ENCODE peak calls at places on chromosomes 11 and 22, in five cellular contexts. Q is A549, M is K562, V is H1, Y is HepG2. J is an unnamed sample. For H3K4me1, the result is how much of the 10 kb centered on the place peaks cover.

GRCh38 chr22:26669060-26669481 is 11.7 kb downstream of the MIAT start:
- DNase-seq in Q (no peak), M (peak), V (peak), Y (peak), J (peak)

GRCh38 chr22:38697055-38697980 is 3.4 kb downstream of the JOSD1 start:
- DNase-seq in Q (no peak), M (no peak), V (no peak), Y (peak), J (peak)

GRCh38 chr11:16169541-16169940 is 186.8 kb downstream of the SOX6 start:
- DNase-seq in Q (no peak), M (no peak), V (no peak), Y (no peak), J (peak)

GRCh38 chr11:133078591-133079179 is 453.6 kb downstream of the OPCML start:
- DNase-seq in Q (peak), M (peak), V (peak), Y (peak), J (peak)

GRCh38 chr11:122159173-122159701 is 43.2 kb upstream of the BLID start:
- DNase-seq in Q (no peak), M (no peak), V (no peak), Y (no peak), J (peak)

GRCh38 chr11:84648413-84648812 is 978.7 kb downstream of the DLG2 start:
- DNase-seq in Q (no peak), M (no peak), V (no peak), Y (no peak), J (no peak)

GRCh38 chr11:116335078-116335477 is 437.7 kb downstream of the BUD13 start:
- DNase-seq in Q (no peak), M (no peak), V (no peak), Y (no peak), J (no peak)

GRCh38 chr22:42379961-42380537 is 52.2 kb downstream of the NFAM1 start:
- DNase-seq in Q (no peak), M (no peak), V (no peak), Y (no peak), J (no peak)

GRCh38 chr11:82636620-82637019 is 97.0 kb downstream of the FAM181B start:
- DNase-seq in Q (no peak), M (no peak), V (no peak), Y (no peak), J (no peak)

DNA sequence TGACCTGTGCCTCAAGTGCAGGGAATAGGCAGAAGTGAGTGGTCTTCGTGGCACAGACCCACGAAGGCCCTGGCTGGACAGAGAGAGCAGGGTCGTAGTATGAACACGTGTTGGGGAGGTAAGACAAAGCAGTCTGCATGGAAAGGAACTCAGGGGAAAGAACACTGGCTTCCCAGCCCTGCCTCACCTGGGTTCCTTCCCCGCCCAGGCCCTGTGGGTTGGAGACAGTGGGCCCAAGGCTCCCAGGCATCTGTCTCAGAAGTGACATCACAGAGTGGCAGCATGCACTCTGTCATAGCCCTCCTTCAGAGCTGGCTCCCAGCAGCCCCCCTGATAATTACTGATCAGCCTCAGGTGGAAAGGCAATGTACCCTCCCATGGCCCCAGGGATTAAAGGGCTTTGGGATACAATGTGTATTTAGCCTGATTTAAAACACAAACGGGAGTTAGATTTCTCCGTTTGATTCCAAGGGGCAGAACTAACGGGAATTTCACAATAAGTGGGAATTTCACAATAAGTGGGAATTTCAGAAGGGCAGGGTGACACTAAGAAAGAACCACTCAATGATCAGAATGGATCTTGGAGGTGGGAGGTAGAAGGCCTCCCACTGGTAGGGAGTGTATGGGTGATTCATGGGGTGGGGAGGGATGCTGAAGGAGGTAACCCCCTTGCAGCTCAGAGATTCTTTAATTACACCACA is 65.0 kb downstream of the SLC22A12 start:
- DNase-seq in Q (no peak), M (peak), V (no peak), Y (no peak), J (peak)
- H3K4me1 ChIP-seq in Q (under half), M (under half), V (under half), Y (under half), J (under half)

GRCh38 chr11:131002145-131002544 is 85.9 kb upstream of the SNX19 start:
- DNase-seq in Q (no peak), M (no peak), V (no peak), Y (no peak), J (no peak)

GRCh38 chr11:130999992-131000770 is 83.9 kb upstream of the SNX19 start:
- DNase-seq in Q (peak), M (no peak), V (no peak), Y (peak), J (peak)

DNA sequence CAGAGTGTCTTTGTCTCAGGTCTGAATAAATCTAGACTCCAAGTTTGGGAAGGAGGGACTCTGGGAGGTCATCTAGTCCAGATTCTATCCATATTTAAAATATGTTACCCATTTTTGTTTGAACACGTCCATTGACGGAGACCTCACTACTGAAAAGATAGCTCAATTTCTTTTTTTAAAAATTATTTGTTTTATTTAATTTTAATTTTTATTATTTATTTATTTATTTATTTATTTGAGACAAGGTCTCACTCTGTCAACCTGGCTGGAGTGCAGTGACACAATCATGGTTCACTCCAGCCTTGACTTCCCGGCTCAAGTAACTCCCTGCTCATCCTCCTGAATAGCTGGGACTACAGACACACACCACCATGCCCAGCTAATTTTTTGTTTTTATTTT is 89.5 kb upstream of the SNX19 start:
- DNase-seq in Q (no peak), M (no peak), V (no peak), Y (no peak), J (no peak)
- TF ChIP-seq MAFK in Q (no peak), M (no peak), V (no peak), Y (no peak), J (no peak)

GRCh38 chr11:70076461-70076931 is 1.6 kb upstream of the ANO1 start:
- DNase-seq in Q (no peak), M (no peak), V (no peak), Y (no peak), J (no peak)

GRCh38 chr11:70078796-70079616 is 889 bp downstream of the ANO1 start:
- DNase-seq in Q (no peak), M (no peak), V (peak), Y (no peak), J (no peak)

GRCh38 chr11:70075836-70076235 is 2.3 kb upstream of the ANO1 start:
- DNase-seq in Q (no peak), M (no peak), V (no peak), Y (no peak), J (no peak)

GRCh38 chr11:70078095-70078795 is at the start of gene ANO1:
- DNase-seq in Q (no peak), M (peak), V (peak), Y (no peak), J (peak)

DNA sequence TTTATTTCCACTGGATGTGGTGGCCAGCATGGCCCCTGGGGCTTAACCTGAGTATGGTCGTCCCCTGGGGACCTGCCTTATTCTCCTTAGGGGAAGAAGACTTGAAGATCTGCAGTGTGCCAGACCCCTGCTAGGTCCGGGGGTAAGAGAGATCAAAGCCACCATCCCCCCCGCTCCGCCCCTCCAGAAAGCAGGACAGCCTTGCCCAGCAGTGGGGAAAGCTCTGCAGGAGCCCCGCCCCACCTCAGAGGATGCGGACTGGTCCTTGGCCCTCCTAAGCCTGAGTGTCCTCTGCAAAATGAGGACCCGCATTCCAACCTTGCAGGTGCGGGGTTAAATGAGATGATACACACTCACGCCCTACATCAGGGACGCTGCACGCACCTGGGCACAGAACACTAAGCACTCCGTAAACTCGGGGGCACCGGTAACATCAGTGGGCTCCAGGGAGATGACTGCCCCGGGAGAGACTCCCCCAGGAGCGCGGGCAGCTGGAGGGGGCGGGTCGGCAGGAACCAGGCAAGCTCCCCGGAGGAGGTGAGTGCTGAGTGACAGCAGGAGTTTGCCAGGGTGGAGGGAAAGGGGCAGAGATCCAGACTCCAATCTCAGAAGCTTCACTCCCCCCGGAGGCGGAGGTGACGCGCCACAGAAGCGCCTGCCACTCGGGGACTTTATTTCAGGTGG is 564 bp upstream of the ANO1 start:
- DNase-seq in Q (no peak), M (no peak), V (peak), Y (no peak), J (no peak)
- H3K4me1 ChIP-seq in Q (under half), M (under half), V (under half), Y (under half), J (under half)

GRCh38 chr11:61746654-61747388 is 5.6 kb upstream of the MYRF start:
- DNase-seq in Q (no peak), M (no peak), V (no peak), Y (no peak), J (no peak)
- TF ChIP-seq MAFK in Q (no peak), M (no peak), V (no peak), Y (no peak), J (no peak)

GRCh38 chr22:30299322-30299721 is 10.0 kb upstream of the CASTOR1 start:
- DNase-seq in Q (no peak), M (no peak), V (no peak), Y (no peak), J (no peak)
- H3K4me1 ChIP-seq in Q (under half), M (under half), V (under half), Y (under half), J (under half)

DNA sequence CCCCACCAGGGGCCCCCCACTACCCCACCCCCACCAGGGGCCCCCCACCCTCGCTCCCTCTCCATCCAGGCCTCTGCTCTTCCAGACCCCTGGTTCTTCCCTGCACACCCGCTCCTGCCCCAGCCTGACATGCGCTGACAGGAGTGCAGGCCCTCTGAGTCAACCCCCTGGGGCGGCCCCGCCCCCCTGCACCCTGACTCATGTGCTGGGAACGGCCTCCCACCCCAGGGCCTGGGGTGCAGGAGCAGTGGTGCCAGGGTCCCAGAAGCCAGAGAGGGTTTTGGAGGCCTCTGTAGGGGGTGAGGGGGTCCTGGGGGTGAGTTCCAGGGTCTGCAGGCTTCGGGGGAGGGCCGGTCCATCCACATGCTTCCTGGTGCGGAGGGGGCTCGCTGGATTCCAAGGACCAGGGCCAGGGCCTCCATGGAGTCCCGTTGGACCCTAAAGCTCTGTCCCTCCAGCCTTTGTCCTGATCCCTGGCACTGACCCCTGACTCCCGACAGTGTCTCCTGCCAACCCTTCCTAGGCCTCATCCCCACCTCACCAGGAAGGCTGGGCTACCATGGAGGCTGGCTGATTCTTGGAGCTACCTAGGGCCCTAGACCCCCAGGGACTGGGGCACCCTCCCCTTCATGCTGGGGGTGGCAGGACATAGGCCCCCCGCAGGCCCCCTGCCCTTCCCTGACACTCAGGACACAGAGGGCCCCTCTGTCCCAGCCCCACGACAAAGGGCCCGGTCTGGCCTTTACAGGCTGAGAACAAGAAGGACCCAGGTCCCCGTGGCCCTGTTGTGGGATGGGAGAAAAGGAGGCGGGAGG is 583 bp upstream of the PKP3 start:
- DNase-seq in Q (peak), M (peak), V (no peak), Y (peak), J (peak)
- TF ChIP-seq MAFK in Q (no peak), M (no peak), V (no peak), Y (no peak), J (no peak)

GRCh38 chr11:129946256-129946655 is 50.9 kb upstream of the NFRKB start:
- DNase-seq in Q (no peak), M (no peak), V (no peak), Y (no peak), J (peak)
- H3K4me1 ChIP-seq in Q (under half), M (under half), V (under half), Y (under half), J (under half)

GRCh38 chr11:31645747-31646146 is 136.2 kb downstream of the ELP4 start:
- DNase-seq in Q (peak), M (no peak), V (no peak), Y (peak), J (peak)

GRCh38 chr11:31643831-31644230 is 134.3 kb downstream of the ELP4 start:
- DNase-seq in Q (peak), M (no peak), V (no peak), Y (no peak), J (peak)

GRCh38 chr11:31640611-31641010 is 131.0 kb downstream of the ELP4 start:
- DNase-seq in Q (no peak), M (no peak), V (no peak), Y (no peak), J (no peak)

GRCh38 chr11:31636983-31637382 is 127.4 kb downstream of the ELP4 start:
- DNase-seq in Q (no peak), M (no peak), V (no peak), Y (no peak), J (no peak)

DNA sequence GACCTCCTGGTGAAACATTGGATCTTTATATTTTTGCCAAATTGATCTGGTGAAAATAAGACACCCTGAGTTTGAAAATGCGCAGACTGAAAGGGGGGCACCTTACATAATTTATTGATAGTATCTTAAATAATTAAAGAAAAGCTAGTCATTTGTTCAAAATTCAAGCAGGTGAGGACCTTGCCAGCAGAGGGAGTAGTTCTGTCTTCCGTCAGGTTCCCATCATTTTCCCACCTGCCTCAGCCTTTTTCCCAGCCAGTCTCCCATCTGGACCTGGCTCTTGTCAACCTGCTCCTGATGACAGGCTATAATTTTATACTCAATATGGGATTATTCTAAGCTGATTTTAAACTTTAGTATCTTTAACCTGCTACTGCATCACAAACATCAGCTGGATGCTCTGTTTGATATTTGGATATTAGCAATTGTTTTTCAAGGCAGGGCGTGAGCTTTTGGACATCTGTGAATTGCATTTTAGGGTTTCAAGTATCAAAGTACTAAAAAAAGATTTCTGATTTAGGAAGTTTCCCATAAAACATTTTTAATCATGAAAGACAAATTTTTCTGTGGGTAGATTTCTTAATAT is 132.0 kb downstream of the ELP4 start:
- DNase-seq in Q (peak), M (peak), V (peak), Y (peak), J (peak)
- TF ChIP-seq MAFK in Q (no peak), M (no peak), V (no peak), Y (no peak), J (no peak)